ENCODE peak calls at places on chromosomes 13 and 19, in nine cellular contexts. F is HS-5; S is astrocyte; J is activated CD4-positive, alpha-beta T cell treated with anti-CD3 and anti-CD28 coated beads for 24 hours; O is left ventricle myocardium inferior; L is foreskin melanocyte; E is fibroblast of lung; I is cerebellar nuclear complex; V is neural progenitor cell. A is an unnamed sample.

GRCh38 chr13:73465629-73465974 is 406.8 kb downstream of the KLF5 start:
- DNase-seq in F (no peak), S (peak), J (no peak), O (no peak), L (no peak), E (peak), I (no peak), V (no peak), A (no peak)

GRCh38 chr19:1065606-1066109 is 1.3 kb upstream of the ARHGAP45 start:
- DNase-seq in F (no peak), S (no peak), J (no peak), O (no peak), L (no peak), E (no peak), I (no peak), V (no peak), A (no peak)

GRCh38 chr19:5988520-5989387 is 10.8 kb upstream of the RANBP3 start:
- DNase-seq in F (no peak), S (no peak), J (no peak), O (no peak), L (no peak), E (peak), I (no peak), V (no peak), A (no peak)

GRCh38 chr19:36103842-36104552 is 6.9 kb upstream of the OVOL3 start:
- DNase-seq in F (no peak), S (no peak), J (no peak), O (no peak), L (no peak), E (no peak), I (no peak), V (no peak), A (no peak)

GRCh38 chr19:2494447-2495129 is 18.7 kb downstream of the GADD45B start:
- DNase-seq in F (no peak), S (peak), J (peak), O (peak), L (peak), E (peak), I (no peak), V (peak), A (no peak)

GRCh38 chr19:7870571-7871279 is 3.5 kb downstream of the PRR36 start:
- DNase-seq in F (no peak), S (no peak), J (no peak), O (no peak), L (no peak), E (peak), I (no peak), V (peak), A (no peak)

GRCh38 chr13:68697551-68697950 is 1410.1 kb upstream of the ATXN8OS start:
- DNase-seq in F (no peak), S (peak), J (no peak), O (no peak), L (no peak), E (no peak), I (no peak), V (no peak), A (no peak)

GRCh38 chr19:51098366-51099069 is 9.7 kb downstream of the CTU1 start:
- DNase-seq in F (no peak), S (no peak), J (no peak), O (peak), L (no peak), E (peak), I (no peak), V (peak), A (no peak)

GRCh38 chr19:33241530-33242101 is 16.0 kb upstream of the SLC7A10 start:
- DNase-seq in F (no peak), S (no peak), J (no peak), O (no peak), L (no peak), E (no peak), I (no peak), V (peak), A (peak)

GRCh38 chr19:41456342-41456918 is 13.5 kb downstream of the ERICH4 start:
- DNase-seq in F (no peak), S (peak), J (no peak), O (no peak), L (no peak), E (peak), I (no peak), V (no peak), A (peak)

A was measured in dermis microvascular lymphatic vessel endothelial cell.